ENCODE peak calls at places on chromosomes 4 and X, in eight cellular contexts. One of them, this sample, is unnamed.

GRCh38 chrX:154729439-154729838 is 21.4 kb downstream of the GAB3 start:
- DNase-seq in progenitor cell of endocrine pancreas: no peak
- DNase-seq in non-pigmented ciliary epithelial cell: no peak
- DNase-seq in GM12892: no peak
- DNase-seq in ureter: no peak
- DNase-seq in cardiac fibroblast: peak; percentile 29
- DNase-seq in activated gamma-delta T cell treated with Interleukin-2 at 50 U/mL for 16 hours: no peak
- DNase-seq in activated CD4-positive, alpha-beta T cell treated with anti-CD3 and anti-CD28 coated beads, Interleukin-2, amount 10 ng/mL, durations not matched to agents 7 days and 5 days: no peak
- DNase-seq in this sample: no peak

GRCh38 chr4:122826596-122827257 is at the start of gene FGF2:
- DNase-seq in activated gamma-delta T cell treated with Interleukin-2 at 50 U/mL for 16 hours: no peak
- DNase-seq in GM12892: peak; percentile 40
- DNase-seq in activated CD4-positive, alpha-beta T cell treated with anti-CD3 and anti-CD28 coated beads, Interleukin-2, amount 10 ng/mL, durations not matched to agents 7 days and 5 days: no peak
- DNase-seq in progenitor cell of endocrine pancreas: peak; percentile 32
- DNase-seq in ureter: peak; percentile 74
- DNase-seq in cardiac fibroblast: peak; percentile 77
- DNase-seq in non-pigmented ciliary epithelial cell: no peak
- DNase-seq in this sample: no peak

GRCh38 chr4:15913631-15913970 is 24.9 kb downstream of the FGFBP1 start:
- DNase-seq in GM12892: no peak
- DNase-seq in ureter: no peak
- DNase-seq in progenitor cell of endocrine pancreas: no peak
- DNase-seq in activated CD4-positive, alpha-beta T cell treated with anti-CD3 and anti-CD28 coated beads, Interleukin-2, amount 10 ng/mL, durations not matched to agents 7 days and 5 days: no peak
- DNase-seq in activated gamma-delta T cell treated with Interleukin-2 at 50 U/mL for 16 hours: no peak
- DNase-seq in cardiac fibroblast: peak; percentile 88
- DNase-seq in non-pigmented ciliary epithelial cell: peak; percentile 96
- DNase-seq in this sample: peak; percentile 72

GRCh38 chrX:94288325-94288724 is 614.3 kb downstream of the FAM133A start:
- DNase-seq in cardiac fibroblast: no peak
- DNase-seq in GM12892: no peak
- DNase-seq in ureter: no peak
- DNase-seq in progenitor cell of endocrine pancreas: no peak
- DNase-seq in activated gamma-delta T cell treated with Interleukin-2 at 50 U/mL for 16 hours: no peak
- DNase-seq in non-pigmented ciliary epithelial cell: no peak
- DNase-seq in activated CD4-positive, alpha-beta T cell treated with anti-CD3 and anti-CD28 coated beads, Interleukin-2, amount 10 ng/mL, durations not matched to agents 7 days and 5 days: no peak
- DNase-seq in this sample: no peak

GRCh38 chr4:124710911-124711310 is 1.6 kb downstream of the ANKRD50 start:
- DNase-seq in ureter: no peak
- DNase-seq in activated CD4-positive, alpha-beta T cell treated with anti-CD3 and anti-CD28 coated beads, Interleukin-2, amount 10 ng/mL, durations not matched to agents 7 days and 5 days: no peak
- DNase-seq in non-pigmented ciliary epithelial cell: no peak
- DNase-seq in activated gamma-delta T cell treated with Interleukin-2 at 50 U/mL for 16 hours: no peak
- DNase-seq in cardiac fibroblast: peak; percentile 34
- DNase-seq in progenitor cell of endocrine pancreas: no peak
- DNase-seq in GM12892: no peak
- DNase-seq in this sample: no peak

GRCh38 chr4:110364911-110365520 is 110.9 kb upstream of the ENPEP start:
- DNase-seq in ureter: no peak
- DNase-seq in activated gamma-delta T cell treated with Interleukin-2 at 50 U/mL for 16 hours: no peak
- DNase-seq in non-pigmented ciliary epithelial cell: no peak
- DNase-seq in GM12892: no peak
- DNase-seq in progenitor cell of endocrine pancreas: no peak
- DNase-seq in cardiac fibroblast: no peak
- DNase-seq in activated CD4-positive, alpha-beta T cell treated with anti-CD3 and anti-CD28 coated beads, Interleukin-2, amount 10 ng/mL, durations not matched to agents 7 days and 5 days: no peak
- DNase-seq in this sample: no peak

GRCh38 chrX:153727108-153727931 is 2.7 kb downstream of the ABCD1 start:
- DNase-seq in activated CD4-positive, alpha-beta T cell treated with anti-CD3 and anti-CD28 coated beads, Interleukin-2, amount 10 ng/mL, durations not matched to agents 7 days and 5 days: no peak
- DNase-seq in GM12892: no peak
- DNase-seq in ureter: no peak
- DNase-seq in progenitor cell of endocrine pancreas: no peak
- DNase-seq in non-pigmented ciliary epithelial cell: no peak
- DNase-seq in activated gamma-delta T cell treated with Interleukin-2 at 50 U/mL for 16 hours: no peak
- DNase-seq in cardiac fibroblast: peak; percentile 49
- DNase-seq in this sample: no peak

GRCh38 chrX:19785647-19786046 is 101.8 kb downstream of the SH3KBP1 start:
- DNase-seq in ureter: no peak
- DNase-seq in cardiac fibroblast: no peak
- DNase-seq in non-pigmented ciliary epithelial cell: no peak
- DNase-seq in progenitor cell of endocrine pancreas: no peak
- DNase-seq in activated gamma-delta T cell treated with Interleukin-2 at 50 U/mL for 16 hours: no peak
- DNase-seq in activated CD4-positive, alpha-beta T cell treated with anti-CD3 and anti-CD28 coated beads, Interleukin-2, amount 10 ng/mL, durations not matched to agents 7 days and 5 days: no peak
- DNase-seq in GM12892: no peak
- DNase-seq in this sample: no peak

GRCh38 chr4:112857461-112857860 is 192.0 kb upstream of the ANK2 start:
- DNase-seq in progenitor cell of endocrine pancreas: no peak
- DNase-seq in activated gamma-delta T cell treated with Interleukin-2 at 50 U/mL for 16 hours: no peak
- DNase-seq in ureter: no peak
- DNase-seq in activated CD4-positive, alpha-beta T cell treated with anti-CD3 and anti-CD28 coated beads, Interleukin-2, amount 10 ng/mL, durations not matched to agents 7 days and 5 days: no peak
- DNase-seq in GM12892: no peak
- DNase-seq in cardiac fibroblast: peak; percentile 69
- DNase-seq in non-pigmented ciliary epithelial cell: peak; percentile 86
- DNase-seq in this sample: peak; percentile 92

GRCh38 chrX:15645266-15645665 is 19.3 kb downstream of the CLTRN start:
- DNase-seq in progenitor cell of endocrine pancreas: no peak
- DNase-seq in GM12892: no peak
- DNase-seq in non-pigmented ciliary epithelial cell: no peak
- DNase-seq in ureter: no peak
- DNase-seq in cardiac fibroblast: no peak
- DNase-seq in activated gamma-delta T cell treated with Interleukin-2 at 50 U/mL for 16 hours: no peak
- DNase-seq in activated CD4-positive, alpha-beta T cell treated with anti-CD3 and anti-CD28 coated beads, Interleukin-2, amount 10 ng/mL, durations not matched to agents 7 days and 5 days: no peak
- DNase-seq in this sample: no peak

GRCh38 chr4:14196141-14196540 is 568.6 kb upstream of the BOD1L1 start:
- DNase-seq in GM12892: no peak
- DNase-seq in non-pigmented ciliary epithelial cell: no peak
- DNase-seq in cardiac fibroblast: peak; percentile 76
- DNase-seq in ureter: no peak
- DNase-seq in activated gamma-delta T cell treated with Interleukin-2 at 50 U/mL for 16 hours: no peak
- DNase-seq in progenitor cell of endocrine pancreas: peak; percentile 63
- DNase-seq in activated CD4-positive, alpha-beta T cell treated with anti-CD3 and anti-CD28 coated beads, Interleukin-2, amount 10 ng/mL, durations not matched to agents 7 days and 5 days: peak; percentile 19
- DNase-seq in this sample: no peak

GRCh38 chr4:39348371-39349265 is 17.5 kb downstream of the RFC1 start:
- DNase-seq in cardiac fibroblast: no peak
- DNase-seq in progenitor cell of endocrine pancreas: no peak
- DNase-seq in non-pigmented ciliary epithelial cell: no peak
- DNase-seq in activated CD4-positive, alpha-beta T cell treated with anti-CD3 and anti-CD28 coated beads, Interleukin-2, amount 10 ng/mL, durations not matched to agents 7 days and 5 days: no peak
- DNase-seq in GM12892: no peak
- DNase-seq in ureter: no peak
- DNase-seq in activated gamma-delta T cell treated with Interleukin-2 at 50 U/mL for 16 hours: no peak
- DNase-seq in this sample: no peak

GRCh38 chrX:133580630-133581029 is 165.3 kb upstream of the GPC4 start:
- DNase-seq in progenitor cell of endocrine pancreas: no peak
- DNase-seq in GM12892: no peak
- DNase-seq in activated CD4-positive, alpha-beta T cell treated with anti-CD3 and anti-CD28 coated beads, Interleukin-2, amount 10 ng/mL, durations not matched to agents 7 days and 5 days: no peak
- DNase-seq in cardiac fibroblast: no peak
- DNase-seq in ureter: no peak
- DNase-seq in non-pigmented ciliary epithelial cell: no peak
- DNase-seq in activated gamma-delta T cell treated with Interleukin-2 at 50 U/mL for 16 hours: no peak
- DNase-seq in this sample: no peak

GRCh38 chr4:88599298-88599697 is 7.0 kb downstream of the HERC3 start:
- DNase-seq in GM12892: no peak
- DNase-seq in non-pigmented ciliary epithelial cell: no peak
- DNase-seq in cardiac fibroblast: peak; percentile 40
- DNase-seq in activated CD4-positive, alpha-beta T cell treated with anti-CD3 and anti-CD28 coated beads, Interleukin-2, amount 10 ng/mL, durations not matched to agents 7 days and 5 days: no peak
- DNase-seq in activated gamma-delta T cell treated with Interleukin-2 at 50 U/mL for 16 hours: no peak
- DNase-seq in ureter: no peak
- DNase-seq in progenitor cell of endocrine pancreas: no peak
- DNase-seq in this sample: no peak

GRCh38 chr4:40380647-40381046 is 45.5 kb downstream of the CHRNA9 start:
- DNase-seq in progenitor cell of endocrine pancreas: no peak
- DNase-seq in non-pigmented ciliary epithelial cell: no peak
- DNase-seq in cardiac fibroblast: no peak
- DNase-seq in activated CD4-positive, alpha-beta T cell treated with anti-CD3 and anti-CD28 coated beads, Interleukin-2, amount 10 ng/mL, durations not matched to agents 7 days and 5 days: no peak
- DNase-seq in activated gamma-delta T cell treated with Interleukin-2 at 50 U/mL for 16 hours: no peak
- DNase-seq in ureter: no peak
- DNase-seq in GM12892: no peak
- DNase-seq in this sample: no peak

GRCh38 chr4:173485164-173485563 is 44.9 kb downstream of the HAND2 start:
- DNase-seq in GM12892: no peak
- DNase-seq in ureter: no peak
- DNase-seq in activated gamma-delta T cell treated with Interleukin-2 at 50 U/mL for 16 hours: no peak
- DNase-seq in activated CD4-positive, alpha-beta T cell treated with anti-CD3 and anti-CD28 coated beads, Interleukin-2, amount 10 ng/mL, durations not matched to agents 7 days and 5 days: peak; percentile 37
- DNase-seq in non-pigmented ciliary epithelial cell: no peak
- DNase-seq in cardiac fibroblast: no peak
- DNase-seq in progenitor cell of endocrine pancreas: no peak
- DNase-seq in this sample: no peak

GRCh38 chr4:14188214-14188613 is 560.7 kb upstream of the BOD1L1 start:
- DNase-seq in non-pigmented ciliary epithelial cell: no peak
- DNase-seq in activated CD4-positive, alpha-beta T cell treated with anti-CD3 and anti-CD28 coated beads, Interleukin-2, amount 10 ng/mL, durations not matched to agents 7 days and 5 days: no peak
- DNase-seq in cardiac fibroblast: no peak
- DNase-seq in progenitor cell of endocrine pancreas: no peak
- DNase-seq in GM12892: no peak
- DNase-seq in activated gamma-delta T cell treated with Interleukin-2 at 50 U/mL for 16 hours: no peak
- DNase-seq in ureter: no peak
- DNase-seq in this sample: no peak

GRCh38 chrX:31423575-31424284 is 351.9 kb upstream of the FTHL17 start:
- DNase-seq in non-pigmented ciliary epithelial cell: no peak
- DNase-seq in activated gamma-delta T cell treated with Interleukin-2 at 50 U/mL for 16 hours: no peak
- DNase-seq in GM12892: no peak
- DNase-seq in cardiac fibroblast: peak; percentile 78
- DNase-seq in activated CD4-positive, alpha-beta T cell treated with anti-CD3 and anti-CD28 coated beads, Interleukin-2, amount 10 ng/mL, durations not matched to agents 7 days and 5 days: peak; percentile 5
- DNase-seq in progenitor cell of endocrine pancreas: no peak
- DNase-seq in ureter: no peak
- DNase-seq in this sample: peak; percentile 33

GRCh38 chr4:48343531-48343930 is 2.2 kb downstream of the SLAIN2 start:
- DNase-seq in activated gamma-delta T cell treated with Interleukin-2 at 50 U/mL for 16 hours: no peak
- DNase-seq in activated CD4-positive, alpha-beta T cell treated with anti-CD3 and anti-CD28 coated beads, Interleukin-2, amount 10 ng/mL, durations not matched to agents 7 days and 5 days: no peak
- DNase-seq in ureter: no peak
- DNase-seq in GM12892: no peak
- DNase-seq in non-pigmented ciliary epithelial cell: no peak
- DNase-seq in progenitor cell of endocrine pancreas: no peak
- DNase-seq in cardiac fibroblast: peak; percentile 42
- DNase-seq in this sample: no peak

GRCh38 chrX:72060196-72060974 is 71.3 kb downstream of the RTL5 start:
- DNase-seq in activated gamma-delta T cell treated with Interleukin-2 at 50 U/mL for 16 hours: no peak
- DNase-seq in non-pigmented ciliary epithelial cell: no peak
- DNase-seq in ureter: no peak
- DNase-seq in activated CD4-positive, alpha-beta T cell treated with anti-CD3 and anti-CD28 coated beads, Interleukin-2, amount 10 ng/mL, durations not matched to agents 7 days and 5 days: no peak
- DNase-seq in progenitor cell of endocrine pancreas: no peak
- DNase-seq in cardiac fibroblast: peak; percentile 23
- DNase-seq in GM12892: no peak
- DNase-seq in this sample: no peak

GRCh38 chr4:158777423-158777822 is 8.6 kb downstream of the FNIP2 start:
- DNase-seq in GM12892: no peak
- DNase-seq in activated gamma-delta T cell treated with Interleukin-2 at 50 U/mL for 16 hours: no peak
- DNase-seq in progenitor cell of endocrine pancreas: no peak
- DNase-seq in ureter: no peak
- DNase-seq in activated CD4-positive, alpha-beta T cell treated with anti-CD3 and anti-CD28 coated beads, Interleukin-2, amount 10 ng/mL, durations not matched to agents 7 days and 5 days: no peak
- DNase-seq in non-pigmented ciliary epithelial cell: no peak
- DNase-seq in cardiac fibroblast: no peak
- DNase-seq in this sample: no peak

GRCh38 chr4:7238300-7238960 is 46.1 kb downstream of the SORCS2 start:
- DNase-seq in non-pigmented ciliary epithelial cell: no peak
- DNase-seq in activated gamma-delta T cell treated with Interleukin-2 at 50 U/mL for 16 hours: no peak
- DNase-seq in activated CD4-positive, alpha-beta T cell treated with anti-CD3 and anti-CD28 coated beads, Interleukin-2, amount 10 ng/mL, durations not matched to agents 7 days and 5 days: no peak
- DNase-seq in progenitor cell of endocrine pancreas: no peak
- DNase-seq in ureter: no peak
- DNase-seq in cardiac fibroblast: no peak
- DNase-seq in GM12892: no peak
- DNase-seq in this sample: no peak

GRCh38 chr4:112058433-112058832 is 86.8 kb upstream of the FAM241A start:
- DNase-seq in ureter: no peak
- DNase-seq in progenitor cell of endocrine pancreas: no peak
- DNase-seq in activated gamma-delta T cell treated with Interleukin-2 at 50 U/mL for 16 hours: no peak
- DNase-seq in GM12892: no peak
- DNase-seq in activated CD4-positive, alpha-beta T cell treated with anti-CD3 and anti-CD28 coated beads, Interleukin-2, amount 10 ng/mL, durations not matched to agents 7 days and 5 days: no peak
- DNase-seq in non-pigmented ciliary epithelial cell: peak; percentile 42
- DNase-seq in cardiac fibroblast: no peak
- DNase-seq in this sample: no peak

GRCh38 chrX:39112143-39112542 is 310.9 kb downstream of the MID1IP1 start:
- DNase-seq in cardiac fibroblast: no peak
- DNase-seq in ureter: no peak
- DNase-seq in GM12892: no peak
- DNase-seq in activated gamma-delta T cell treated with Interleukin-2 at 50 U/mL for 16 hours: no peak
- DNase-seq in non-pigmented ciliary epithelial cell: no peak
- DNase-seq in activated CD4-positive, alpha-beta T cell treated with anti-CD3 and anti-CD28 coated beads, Interleukin-2, amount 10 ng/mL, durations not matched to agents 7 days and 5 days: no peak
- DNase-seq in progenitor cell of endocrine pancreas: no peak
- DNase-seq in this sample: no peak

GRCh38 chrX:15087747-15088146 is 182.1 kb downstream of the ASB9 start:
- DNase-seq in ureter: no peak
- DNase-seq in GM12892: no peak
- DNase-seq in activated CD4-positive, alpha-beta T cell treated with anti-CD3 and anti-CD28 coated beads, Interleukin-2, amount 10 ng/mL, durations not matched to agents 7 days and 5 days: no peak
- DNase-seq in progenitor cell of endocrine pancreas: no peak
- DNase-seq in cardiac fibroblast: no peak
- DNase-seq in non-pigmented ciliary epithelial cell: no peak
- DNase-seq in activated gamma-delta T cell treated with Interleukin-2 at 50 U/mL for 16 hours: no peak
- DNase-seq in this sample: no peak

GRCh38 chrX:73577368-73577767 is 14.4 kb downstream of the CHIC1 start:
- DNase-seq in ureter: no peak
- DNase-seq in activated gamma-delta T cell treated with Interleukin-2 at 50 U/mL for 16 hours: no peak
- DNase-seq in cardiac fibroblast: peak; percentile 75
- DNase-seq in non-pigmented ciliary epithelial cell: peak; percentile 49
- DNase-seq in activated CD4-positive, alpha-beta T cell treated with anti-CD3 and anti-CD28 coated beads, Interleukin-2, amount 10 ng/mL, durations not matched to agents 7 days and 5 days: no peak
- DNase-seq in GM12892: no peak
- DNase-seq in progenitor cell of endocrine pancreas: no peak
- DNase-seq in this sample: peak; percentile 66

This sample was measured in HFF-Myc.